ENCODE peak calls at places on chromosomes 4 and X, in eight cellular contexts. T is K562, W is SK-N-SH, I is A549, F is HepG2, L is GM23338, G is Panc1, A is GM12878. M is an unnamed sample.

GRCh38 chrX:47264507-47265173 is 31.8 kb downstream of the USP11 start:
- DNase-seq in T (peak; percentile 22), W (no peak), I (peak; percentile 62), F (peak; percentile 38), L (no peak), G (no peak), A (no peak), M (no peak)

GRCh38 chr4:169800541-169800940 is 42.8 kb upstream of the HPF1 start:
- DNase-seq in T (no peak), W (no peak), I (no peak), F (no peak), L (no peak), G (no peak), A (no peak), M (no peak)

GRCh38 chrX:30957753-30958152 is 68.7 kb upstream of the TAB3 start:
- DNase-seq in T (no peak), W (no peak), I (peak; percentile 37), F (peak; percentile 20), L (no peak), G (no peak), A (no peak), M (no peak)

GRCh38 chr4:21726255-21726815 is 222.2 kb downstream of the KCNIP4 start:
- DNase-seq in T (no peak), W (no peak), I (no peak), F (no peak), L (no peak), G (no peak), A (no peak), M (no peak)

GRCh38 chrX:72539822-72540221 is 32.8 kb downstream of the HDAC8 start:
- DNase-seq in T (no peak), W (no peak), I (no peak), F (no peak), L (peak; percentile 1), G (no peak), A (no peak), M (no peak)

GRCh38 chrX:140206657-140207056 is 241.3 kb upstream of the CXorf66 start:
- DNase-seq in T (no peak), W (no peak), I (no peak), F (no peak), L (no peak), G (no peak), A (no peak), M (no peak)

GRCh38 chr4:142582340-142582739 is 263.8 kb downstream of the INPP4B start:
- DNase-seq in T (no peak), W (no peak), I (no peak), F (no peak), L (no peak), G (no peak), A (no peak), M (no peak)

GRCh38 chrX:150547511-150548115 is 20.8 kb upstream of the MTM1 start:
- DNase-seq in T (peak; percentile 68), W (peak; percentile 35), I (peak; percentile 48), F (no peak), L (peak; percentile 64), G (no peak), A (no peak), M (no peak)

GRCh38 chr4:27463816-27464215 is 603.2 kb downstream of the STIM2 start:
- DNase-seq in T (no peak), W (no peak), I (peak; percentile 1), F (no peak), L (no peak), G (peak; percentile 2), A (no peak), M (peak; percentile 54)

GRCh38 chr4:155342142-155342541 is 34.6 kb downstream of the MAP9 start:
- DNase-seq in T (no peak), W (no peak), I (peak; percentile 52), F (no peak), L (no peak), G (peak; percentile 5), A (no peak), M (no peak)

GRCh38 chrX:47687249-47687648 is 28.3 kb upstream of the UXT start:
- DNase-seq in T (no peak), W (no peak), I (no peak), F (no peak), L (no peak), G (no peak), A (no peak), M (no peak)

GRCh38 chr4:118911162-118911791 is 22.6 kb downstream of the SYNPO2 start:
- DNase-seq in T (no peak), W (no peak), I (no peak), F (no peak), L (no peak), G (no peak), A (no peak), M (no peak)

GRCh38 chr4:155603360-155603891 is 63.2 kb upstream of the GUCY1A1 start:
- DNase-seq in T (no peak), W (no peak), I (no peak), F (no peak), L (no peak), G (no peak), A (no peak), M (no peak)

GRCh38 chr4:25234390-25235367 is 846 bp downstream of the PI4K2B start:
- DNase-seq in T (peak; percentile 24), W (peak; percentile 71), I (peak; percentile 75), F (peak; percentile 89), L (peak; percentile 54), G (no peak), A (peak; percentile 78), M (peak; percentile 67)

GRCh38 chr4:38670061-38670894 is 6.3 kb downstream of the KLF3 start:
- DNase-seq in T (no peak), W (peak; percentile 66), I (no peak), F (no peak), L (peak; percentile 54), G (no peak), A (no peak), M (no peak)
- H3K4me1 ChIP-seq in T (peaks cover 41% of the 10 kb centered on the region), W (peaks cover 74% of the 10 kb centered on the region), I (peaks cover 74% of the 10 kb centered on the region), F (peaks cover 74% of the 10 kb centered on the region), L (peaks cover 82% of the 10 kb centered on the region), G (peaks cover 77% of the 10 kb centered on the region), A (peaks cover 56% of the 10 kb centered on the region), M (peaks cover 85% of the 10 kb centered on the region)

GRCh38 chr4:3611778-3612177 is 79.6 kb upstream of the LRPAP1 start:
- DNase-seq in T (no peak), W (no peak), I (no peak), F (no peak), L (no peak), G (no peak), A (no peak), M (no peak)
- TF ChIP-seq REST in T (no peak), W (no peak), I (no peak), F (no peak), L (no peak), G (no peak), A (no peak), M (no peak)

DNA sequence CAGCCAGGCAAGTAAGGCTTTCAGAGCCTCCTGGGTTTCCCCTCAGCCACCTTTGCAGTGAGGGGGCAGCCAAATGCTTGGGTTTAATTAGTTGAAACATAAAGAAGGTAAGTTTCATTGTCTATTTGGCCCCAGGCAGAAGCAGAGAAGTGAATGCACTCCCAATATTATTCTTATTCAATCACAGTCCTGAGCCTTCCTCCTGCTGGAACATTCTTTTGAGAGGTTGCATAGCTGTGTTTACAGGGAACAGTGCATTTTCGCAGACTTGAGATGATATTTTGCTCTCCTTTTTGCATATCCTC is 13.9 kb downstream of the SLC2A9 start:
- DNase-seq in T (no peak), W (no peak), I (no peak), F (no peak), L (no peak), G (no peak), A (no peak), M (no peak)
- H3K4me1 ChIP-seq in T (no peaks in the 10 kb centered on the region), W (peaks cover 43% of the 10 kb centered on the region), I (peaks cover 43% of the 10 kb centered on the region), F (peaks cover 99% of the 10 kb centered on the region), L (no peaks in the 10 kb centered on the region), G (peaks cover 37% of the 10 kb centered on the region), A (peaks cover 59% of the 10 kb centered on the region), M (peaks cover 24% of the 10 kb centered on the region)

DNA sequence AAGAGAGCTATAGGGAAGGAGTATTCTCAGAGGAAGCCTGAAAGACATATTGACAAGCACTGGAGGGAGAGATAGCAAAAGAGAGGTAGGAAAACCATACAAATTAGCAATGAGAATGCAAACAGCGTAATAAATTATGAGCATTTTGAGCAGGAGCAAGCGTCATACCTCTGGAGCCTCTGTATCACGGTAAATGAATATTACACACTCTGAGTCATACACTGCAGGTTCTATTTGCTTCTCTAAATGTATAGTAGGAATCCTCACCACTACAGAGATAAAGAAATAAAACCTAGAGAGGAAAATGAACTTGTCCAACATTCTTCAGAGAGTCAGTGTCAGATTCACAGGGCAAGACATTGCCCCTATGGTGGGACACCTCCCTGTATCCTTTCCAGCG is 46.4 kb upstream of the GABRE start:
- DNase-seq in T (no peak), W (no peak), I (no peak), F (no peak), L (no peak), G (no peak), A (no peak), M (no peak)
- TF ChIP-seq REST in T (no peak), W (no peak), I (no peak), F (no peak), L (no peak), G (no peak), A (no peak), M (no peak)

M was measured in HCT116.